ENCODE peak calls at places on chromosomes 11 and 22, in four cellular contexts. V is HepG2, H is IMR-90, U is upper lobe of left lung. M is an unnamed sample.

GRCh38 chr11:93521086-93521485 is 22.1 kb downstream of the SMCO4 start:
- DNase-seq in V (no peak), U (no peak), H (no peak), M (no peak)

GRCh38 chr11:12066799-12067508 is 43.4 kb upstream of the MICAL2 start:
- DNase-seq in U (peak; percentile 84), V (peak; percentile 50), H (peak; percentile 56), M (peak; percentile 54)

GRCh38 chr22:31080164-31080847 is 812 bp upstream of the SMTN start:
- DNase-seq in U (no peak), V (no peak), H (no peak), M (no peak)

GRCh38 chr22:11605468-11605981 is 3922.5 kb upstream of the OR11H1 start:
- DNase-seq in H (no peak), U (no peak), V (no peak), M (no peak)

GRCh38 chr22:45211435-45211834 is 29.3 kb downstream of the KIAA0930 start:
- DNase-seq in H (no peak), U (no peak), V (no peak), M (peak; percentile 57)

GRCh38 chr22:50530857-50531545 is 1.2 kb upstream of the TYMP start:
- DNase-seq in U (peak; percentile 94), H (peak; percentile 63), V (peak; percentile 47), M (peak; percentile 92)

GRCh38 chr22:48941903-48942625 is 885.6 kb downstream of the BRD1 start:
- DNase-seq in V (no peak), H (no peak), U (peak; percentile 8), M (no peak)

GRCh38 chr11:11806586-11806985 is 35.2 kb upstream of the USP47 start:
- DNase-seq in H (no peak), U (no peak), V (no peak), M (no peak)

GRCh38 chr22:30511903-30512302 is 6.4 kb upstream of the SEC14L4 start:
- DNase-seq in V (no peak), U (no peak), H (no peak), M (no peak)

GRCh38 chr11:85029964-85030363 is 597.2 kb downstream of the DLG2 start:
- DNase-seq in H (peak; percentile 60), V (peak; percentile 1), U (no peak), M (no peak)

GRCh38 chr11:76686261-76687079 is 15.9 kb upstream of the LRRC32 start:
- DNase-seq in H (no peak), V (no peak), U (no peak), M (no peak)

GRCh38 chr22:18075101-18075730 is 2.6 kb upstream of the PEX26 start:
- DNase-seq in U (no peak), H (no peak), V (no peak), M (no peak)

GRCh38 chr11:65786786-65787636 is at the start of gene OVOL1:
- DNase-seq in H (no peak), V (no peak), U (peak; percentile 67), M (peak; percentile 88)

GRCh38 chr22:24141586-24141985 is 39.7 kb upstream of the SUSD2 start:
- DNase-seq in V (no peak), H (peak; percentile 63), U (no peak), M (no peak)

GRCh38 chr11:96263361-96263763 is 79.6 kb downstream of the MAML2 start:
- DNase-seq in U (no peak), H (peak; percentile 89), V (peak; percentile 14), M (no peak)

GRCh38 chr11:47186076-47186936 is at the start of gene PACSIN3:
- DNase-seq in V (peak; percentile 43), U (peak; percentile 49), H (peak; percentile 19), M (peak; percentile 54)

GRCh38 chr11:72583616-72584292 is 90.5 kb downstream of the PDE2A start:
- DNase-seq in H (no peak), V (no peak), U (no peak), M (peak; percentile 15)

GRCh38 chr22:50507421-50507990 is at the start of gene LMF2:
- DNase-seq in U (peak; percentile 91), H (no peak), V (peak; percentile 56), M (peak; percentile 90)

GRCh38 chr11:7514099-7514725 is 413 bp downstream of the PPFIBP2 start:
- DNase-seq in V (no peak), U (no peak), H (no peak), M (peak; percentile 32)

GRCh38 chr22:48044484-48045060 is 1282.1 kb downstream of the TBC1D22A start:
- DNase-seq in U (no peak), V (no peak), H (no peak), M (no peak)

GRCh38 chr11:1230456-1231395 is 7.9 kb downstream of the MUC5B start:
- DNase-seq in U (no peak), V (no peak), H (no peak), M (peak; percentile 39)

GRCh38 chr11:7630002-7630401 is 43.3 kb downstream of the CYB5R2 start:
- DNase-seq in U (no peak), V (no peak), H (no peak), M (no peak)

GRCh38 chr11:61370349-61371005 is 8.3 kb downstream of the TMEM138 start:
- DNase-seq in V (no peak), U (no peak), H (peak; percentile 56), M (no peak)

GRCh38 chr11:34940026-34940677 is 23.7 kb downstream of the PDHX start:
- DNase-seq in U (no peak), V (no peak), H (peak; percentile 33), M (no peak)

GRCh38 chr11:6245536-6245935 is 6.6 kb downstream of the CNGA4 start:
- DNase-seq in U (no peak), H (no peak), V (no peak), M (no peak)

GRCh38 chr11:69220581-69221051 is 64.9 kb downstream of the SMIM38 start:
- DNase-seq in H (no peak), U (no peak), V (no peak), M (no peak)

GRCh38 chr11:122202161-122202950 is 86.3 kb upstream of the BLID start:
- DNase-seq in H (peak; percentile 83), V (peak; percentile 6), U (no peak), M (no peak)

GRCh38 chr11:2964782-2965181 is 27.3 kb downstream of the NAP1L4 start:
- DNase-seq in U (no peak), V (no peak), H (no peak), M (no peak)

DNA sequence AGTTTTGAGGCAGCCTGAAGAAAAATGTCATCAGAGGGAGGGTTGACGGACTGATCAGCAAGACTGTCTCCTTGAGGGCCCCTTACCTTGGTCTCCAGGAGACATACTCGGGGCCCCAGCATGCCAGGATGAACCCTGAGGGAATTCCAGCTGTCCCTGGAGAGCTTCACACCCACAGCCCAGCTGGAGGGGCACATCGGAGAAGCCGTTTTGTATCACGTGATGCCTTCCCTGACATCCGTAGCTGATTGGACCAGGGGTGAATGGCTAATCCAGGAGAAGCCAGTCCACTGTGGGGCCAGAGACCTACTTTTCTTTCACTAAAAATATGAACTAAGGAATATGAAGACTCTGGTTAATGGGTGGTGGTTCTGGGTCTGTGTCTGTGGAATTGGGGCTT is 86.0 kb upstream of the TP53I11 start:
- DNase-seq in V (no peak), U (no peak), H (no peak), M (no peak)
- H3K27me3 ChIP-seq in V (no peaks in the 10 kb centered on the region), U (no peaks in the 10 kb centered on the region), H (peaks cover 42% of the 10 kb centered on the region), M (no peaks in the 10 kb centered on the region)

GRCh38 chr11:86672007-86672621 is at the start of gene ME3:
- DNase-seq in V (no peak), H (peak; percentile 44), U (peak; percentile 74), M (peak; percentile 85)

GRCh38 chr11:86673055-86673843 is 833 bp upstream of the ME3 start:
- DNase-seq in U (no peak), V (no peak), H (no peak), M (no peak)

GRCh38 chr11:86669424-86669823 is 3.0 kb downstream of the ME3 start:
- DNase-seq in U (no peak), H (no peak), V (no peak), M (no peak)

GRCh38 chr11:86670179-86670578 is 2.2 kb downstream of the ME3 start:
- DNase-seq in V (no peak), U (no peak), H (peak; percentile 43), M (no peak)

DNA sequence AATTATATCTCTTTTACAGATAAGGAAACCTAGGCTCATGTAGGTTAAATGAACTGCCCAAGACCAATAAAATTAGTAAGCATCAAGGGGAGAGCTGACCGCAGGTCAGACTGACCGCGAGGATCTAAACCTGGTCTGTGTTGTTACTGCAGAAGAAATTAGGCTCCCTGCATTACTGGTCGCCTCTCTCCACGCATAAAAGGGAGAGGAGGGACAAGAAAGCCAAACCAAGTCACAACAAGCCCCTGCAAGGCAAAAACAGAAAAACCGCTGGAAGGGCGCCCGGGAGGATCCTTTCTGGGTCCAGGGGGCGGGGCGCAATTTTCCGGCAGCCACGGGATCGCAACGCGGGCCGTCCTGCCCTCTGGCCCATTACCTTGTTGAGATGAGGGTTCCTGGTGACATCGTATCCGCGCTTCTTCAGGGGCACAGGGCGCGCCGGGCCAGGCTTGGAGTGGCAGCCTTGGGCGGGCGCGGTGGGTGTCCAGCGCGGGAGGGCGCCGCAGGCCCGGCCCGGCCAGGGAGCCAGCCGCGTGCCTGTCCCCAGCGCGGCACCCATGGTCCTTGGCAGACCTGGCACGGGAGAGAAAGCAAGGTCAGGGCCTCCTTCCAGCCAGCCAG is 920 bp downstream of the ME3 start:
- DNase-seq in H (no peak), V (no peak), U (peak; percentile 56), M (no peak)
- TF ChIP-seq POLR2A in H (no peak), V (no peak), U (no peak), M (peak; percentile 21)

DNA sequence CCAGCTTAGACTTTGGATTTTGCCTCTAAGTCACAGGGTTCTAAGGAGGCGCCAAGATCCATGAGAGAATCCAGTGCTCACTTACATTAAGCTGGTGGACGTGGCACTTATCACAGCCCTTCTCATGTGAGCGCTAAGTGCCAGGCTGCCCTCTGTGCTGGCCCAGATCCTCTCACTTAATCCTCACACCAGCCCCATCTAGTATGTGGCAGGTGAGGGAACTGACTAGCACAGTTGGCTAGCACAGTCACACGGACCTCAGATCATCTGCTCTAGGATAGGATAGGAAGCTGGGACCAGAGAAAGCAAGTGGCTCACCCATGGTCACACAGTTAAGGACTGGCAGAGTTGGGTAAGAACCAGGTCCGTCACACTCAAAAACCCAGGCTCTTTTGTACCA is 3.7 kb downstream of the HMOX1 start:
- DNase-seq in U (peak; percentile 51), H (no peak), V (no peak), M (no peak)
- H3K27ac ChIP-seq in U (peak overlapping the region; percentile 1), H (no peak overlapping the region), V (no peak overlapping the region), M (peak overlapping the region; percentile 41)

DNA sequence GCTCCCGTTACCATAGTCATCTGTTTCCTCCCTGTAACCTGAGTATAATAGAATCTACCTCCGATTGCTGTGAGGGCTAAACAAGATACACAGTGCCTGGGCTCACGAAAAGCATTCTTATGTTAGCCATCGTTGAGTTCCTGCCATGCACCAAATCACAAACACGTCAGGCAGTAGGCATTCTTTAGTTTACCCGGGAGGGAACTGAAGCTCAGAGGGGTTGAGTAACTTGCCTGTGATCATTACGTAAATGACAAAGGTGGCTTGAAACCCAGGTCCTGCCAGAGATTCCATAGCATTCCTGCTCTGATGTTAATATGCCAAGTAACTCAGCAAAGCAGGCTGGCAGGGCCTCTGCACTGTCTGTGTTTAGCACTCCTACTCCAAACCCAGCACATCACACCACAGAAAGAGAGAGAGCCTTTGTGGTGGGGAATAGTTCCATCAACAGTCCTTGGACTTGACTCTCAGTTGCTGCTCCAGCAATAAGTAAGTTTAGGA is 1.4 kb downstream of the SCN2B start:
- DNase-seq in U (no peak), V (peak; percentile 83), H (peak; percentile 62), M (no peak)
- H3K27me3 ChIP-seq in U (no peaks in the 10 kb centered on the region), V (peaks cover 1% of the 10 kb centered on the region), H (peaks cover 16% of the 10 kb centered on the region), M (no peaks in the 10 kb centered on the region)

M was measured in Peyer's patch.